ENCODE peak calls at places on chromosomes 5 and 9, in four cellular contexts. X is skeletal muscle cell; K is stimulated activated CD8-positive, alpha-beta memory T cell treated with anti-CD3 and anti-CD28 coated beads, Interleukin-2, amount 100 ng/mL, for 1 hour; Z is head of caudate nucleus. L is an unnamed sample.

GRCh38 chr5:53342261-53342660 is 138.2 kb upstream of the FST start:
- DNase-seq in K (no peak), X (no peak), Z (no peak), L (no peak)

GRCh38 chr5:68894673-68895072 is 199.1 kb upstream of the SLC30A5 start:
- DNase-seq in X (no peak), Z (no peak), K (no peak), L (no peak)

GRCh38 chr5:181189962-181190710 is 14.9 kb downstream of the TRIM7 start:
- DNase-seq in K (no peak), X (no peak), Z (no peak), L (no peak)

GRCh38 chr5:55226934-55227737 is at the start of gene MCIDAS:
- DNase-seq in K (no peak), X (no peak), Z (no peak), L (no peak)

GRCh38 chr9:98709968-98710965 is 1.5 kb upstream of the GABBR2 start:
- DNase-seq in K (no peak), Z (no peak), X (peak; percentile 16), L (no peak)

GRCh38 chr9:134326754-134327526 is 685 bp downstream of the RXRA start:
- DNase-seq in K (no peak), Z (no peak), X (no peak), L (no peak)

GRCh38 chr9:133477992-133478850 is 678 bp downstream of the SLC2A6 start:
- DNase-seq in K (no peak), Z (peak; percentile 17), X (no peak), L (no peak)

GRCh38 chr9:126036881-126037291 is 289.7 kb downstream of the PBX3 start:
- DNase-seq in X (no peak), K (no peak), Z (no peak), L (no peak)

GRCh38 chr5:18220631-18221030 is 586.4 kb downstream of the TAF11L14 start:
- DNase-seq in X (no peak), Z (no peak), K (no peak), L (no peak)

GRCh38 chr5:149801307-149801985 is 71.3 kb downstream of the PPARGC1B start:
- DNase-seq in Z (no peak), K (no peak), X (no peak), L (no peak)

GRCh38 chr9:34982352-34982751 is 7.2 kb upstream of the DNAJB5 start:
- DNase-seq in X (no peak), K (no peak), Z (no peak), L (no peak)

GRCh38 chr5:160167623-160168165 is 48.4 kb upstream of the PWWP2A start:
- DNase-seq in Z (no peak), K (no peak), X (no peak), L (no peak)

GRCh38 chr5:14739538-14739937 is 75.0 kb downstream of the OTULIN start:
- DNase-seq in X (no peak), K (no peak), Z (no peak), L (no peak)

GRCh38 chr9:110468950-110469349 is 110.6 kb downstream of the SVEP1 start:
- DNase-seq in Z (no peak), X (no peak), K (no peak), L (no peak)

GRCh38 chr9:14343948-14344547 is 30.1 kb upstream of the NFIB start:
- DNase-seq in Z (peak; percentile 93), K (no peak), X (no peak), L (no peak)

GRCh38 chr5:157721159-157721558 is 10.1 kb upstream of the THG1L start:
- DNase-seq in X (no peak), Z (no peak), K (no peak), L (no peak)

GRCh38 chr9:121598167-121599000 is 53.0 kb upstream of the DAB2IP start:
- DNase-seq in Z (no peak), K (no peak), X (peak; percentile 34), L (peak; percentile 90)

GRCh38 chr5:82352146-82352791 is 74.1 kb upstream of the RPS23 start:
- DNase-seq in K (no peak), Z (no peak), X (no peak), L (no peak)

L was measured in retinal pigment epithelial cell.